ENCODE peak calls at places on chromosomes 3 and 15, in four cellular contexts. C is glutamatergic neuron; W is stimulated activated CD8-positive, alpha-beta memory T cell treated with anti-CD3 and anti-CD28 coated beads, Interleukin-2, amount 100 ng/mL, for 48 hours; Y is HCEC 1CT. G is an unnamed sample.

GRCh38 chr3:37993811-37994638 is 3.4 kb downstream of the VILL start:
- DNase-seq in Y (peak; percentile 83), C (peak; percentile 50), W (peak; percentile 66), G (peak; percentile 68)

GRCh38 chr3:171427771-171428320 is 32.4 kb downstream of the TNIK start:
- DNase-seq in W (no peak), Y (no peak), C (no peak), G (no peak)

GRCh38 chr15:36558921-36559320 is 20.5 kb upstream of the CDIN1 start:
- DNase-seq in C (no peak), Y (no peak), W (no peak), G (no peak)

GRCh38 chr15:33234019-33234418 is 39.5 kb upstream of the FMN1 start:
- DNase-seq in Y (peak; percentile 35), W (no peak), C (no peak), G (peak; percentile 51)

GRCh38 chr15:55823699-55824098 is 80.7 kb upstream of the PRTG start:
- DNase-seq in Y (no peak), W (no peak), C (no peak), G (no peak)

GRCh38 chr15:92164327-92165000 is 229.2 kb upstream of the ST8SIA2 start:
- DNase-seq in Y (no peak), C (no peak), W (no peak), G (peak; percentile 58)

GRCh38 chr15:71542836-71543235 is 267.5 kb upstream of the NR2E3 start:
- DNase-seq in W (no peak), C (no peak), Y (no peak), G (no peak)

GRCh38 chr15:23402140-23402539 is 44.9 kb downstream of the GOLGA6L2 start:
- DNase-seq in Y (no peak), W (no peak), C (no peak), G (no peak)

GRCh38 chr15:56524915-56525314 is 60.0 kb upstream of the MNS1 start:
- DNase-seq in C (no peak), W (no peak), Y (peak; percentile 81), G (peak; percentile 27)

GRCh38 chr3:63279000-63279366 is 875 bp downstream of the SYNPR start:
- DNase-seq in C (peak; percentile 17), Y (no peak), W (no peak), G (no peak)

GRCh38 chr3:134374791-134375541 is 719 bp upstream of the AMOTL2 start:
- DNase-seq in C (no peak), W (no peak), Y (no peak), G (peak; percentile 69)

GRCh38 chr15:38300395-38300794 is 47.8 kb downstream of the SPRED1 start:
- DNase-seq in C (no peak), W (no peak), Y (peak; percentile 64), G (no peak)

GRCh38 chr3:146156060-146156459 is 4.9 kb downstream of the PLOD2 start:
- DNase-seq in W (no peak), C (no peak), Y (peak; percentile 36), G (no peak)

GRCh38 chr3:3192481-3192764 is 12.9 kb upstream of the CRBN start:
- DNase-seq in Y (no peak), C (no peak), W (no peak), G (no peak)

GRCh38 chr3:13687409-13687989 is 138.6 kb downstream of the FBLN2 start:
- DNase-seq in Y (no peak), C (no peak), W (no peak), G (no peak)

GRCh38 chr3:37096292-37096691 is 78.1 kb downstream of the LRRFIP2 start:
- DNase-seq in C (no peak), Y (peak; percentile 85), W (no peak), G (peak; percentile 64)

GRCh38 chr15:70875001-70875782 is 17.0 kb downstream of the THAP10 start:
- DNase-seq in C (no peak), Y (peak; percentile 65), W (no peak), G (peak; percentile 48)

GRCh38 chr3:188286087-188286513 is 132.1 kb downstream of the LPP start:
- DNase-seq in W (no peak), Y (peak; percentile 99), C (no peak), G (peak; percentile 98)

GRCh38 chr3:172626241-172626640 is 84.6 kb downstream of the NCEH1 start:
- DNase-seq in W (no peak), Y (peak; percentile 86), C (no peak), G (peak; percentile 62)

GRCh38 chr3:28651159-28651558 is 302.5 kb upstream of the AZI2 start:
- DNase-seq in W (no peak), Y (no peak), C (peak; percentile 42), G (no peak)

GRCh38 chr3:143888846-143889245 is 40.6 kb upstream of the SLC9A9 start:
- DNase-seq in W (no peak), Y (no peak), C (no peak), G (no peak)

GRCh38 chr3:188635258-188636038 is 481.5 kb downstream of the LPP start:
- DNase-seq in Y (no peak), C (no peak), W (no peak), G (no peak)

GRCh38 chr3:38599886-38600285 is 49.6 kb downstream of the SCN5A start:
- DNase-seq in W (no peak), C (no peak), Y (no peak), G (no peak)

GRCh38 chr3:102485701-102486100 is 50.9 kb downstream of the ZPLD1 start:
- DNase-seq in W (no peak), Y (no peak), C (no peak), G (no peak)

GRCh38 chr3:107662109-107662477 is 139.3 kb downstream of the BBX start:
- DNase-seq in Y (peak; percentile 88), W (no peak), C (no peak), G (peak; percentile 47)

GRCh38 chr3:36244728-36245127 is 135.6 kb upstream of the STAC start:
- DNase-seq in Y (no peak), C (no peak), W (no peak), G (no peak)

GRCh38 chr3:126194713-126195305 is 14.4 kb upstream of the ALDH1L1 start:
- DNase-seq in W (no peak), C (no peak), Y (no peak), G (no peak)

GRCh38 chr15:41423979-41424659 is 7.2 kb downstream of the RTF1 start:
- DNase-seq in C (no peak), Y (no peak), W (no peak), G (no peak)

GRCh38 chr3:16801223-16801622 is 83.5 kb upstream of the PLCL2 start:
- DNase-seq in Y (no peak), W (no peak), C (no peak), G (no peak)

GRCh38 chr15:91214675-91215590 is 114.9 kb downstream of the SV2B start:
- DNase-seq in W (no peak), C (no peak), Y (no peak), G (no peak)

G was measured in HFFc6.